ENCODE peak calls at places on chromosomes 16 and 17, in five cellular contexts. X, T, Z, A and N are unnamed samples.

GRCh38 chr16:474420-475122 is 49.1 kb downstream of the RAB11FIP3 start:
- ATAC-seq in T (no peak), Z (no peak), X (no peak), A (no peak), N (no peak)

GRCh38 chr16:77579283-77579985 is 142.9 kb upstream of the NUDT7 start:
- ATAC-seq in T (no peak), Z (no peak), A (no peak), X (no peak), N (no peak)

GRCh38 chr17:305090-305976 is 47.3 kb downstream of the RPH3AL start:
- ATAC-seq in X (peak; percentile 26), T (no peak), Z (no peak), A (peak; percentile 49), N (no peak)

GRCh38 chr17:46841561-46842379 is 9.6 kb upstream of the WNT9B start:
- ATAC-seq in T (peak; percentile 70), X (peak; percentile 25), A (peak; percentile 86), Z (no peak), N (peak; percentile 47)

GRCh38 chr16:12455287-12455798 is 348.3 kb downstream of the CPPED1 start:
- ATAC-seq in Z (peak; percentile 21), T (peak; percentile 77), X (peak; percentile 92), A (peak; percentile 98), N (peak; percentile 59)

GRCh38 chr16:31351937-31352315 is 3.0 kb upstream of the ITGAX start:
- ATAC-seq in X (no peak), Z (peak; percentile 18), T (no peak), A (no peak), N (peak; percentile 44)

GRCh38 chr17:40319651-40320550 is 10.9 kb downstream of the RARA start:
- ATAC-seq in T (no peak), X (no peak), Z (peak; percentile 12), A (no peak), N (no peak)

GRCh38 chr17:7351665-7352558 is at the start of gene KCTD11:
- ATAC-seq in A (peak; percentile 75), Z (peak; percentile 51), X (peak; percentile 54), T (peak; percentile 83), N (peak; percentile 72)

GRCh38 chr17:44211281-44212265 is 7.9 kb downstream of the UBTF start:
- ATAC-seq in A (peak; percentile 17), X (no peak), T (no peak), Z (no peak), N (no peak)

GRCh38 chr16:77937473-77938195 is 84.7 kb upstream of the CLEC3A start:
- ATAC-seq in Z (no peak), T (no peak), X (no peak), A (no peak), N (no peak)

GRCh38 chr16:24272379-24272778 is 16.2 kb downstream of the CACNG3 start:
- ATAC-seq in Z (no peak), T (no peak), X (no peak), A (no peak), N (no peak)

GRCh38 chr16:14669776-14670175 is 24.3 kb downstream of the PLA2G10 start:
- ATAC-seq in X (peak; percentile 37), T (peak; percentile 65), Z (no peak), A (peak; percentile 47), N (peak; percentile 23)

GRCh38 chr17:61362396-61362795 is 37.2 kb upstream of the TBX2 start:
- ATAC-seq in A (no peak), X (no peak), Z (no peak), T (no peak), N (no peak)

GRCh38 chr16:84763629-84764028 is 56.2 kb upstream of the CRISPLD2 start:
- ATAC-seq in Z (no peak), X (no peak), T (no peak), A (no peak), N (no peak)

GRCh38 chr16:56910654-56911539 is 21.0 kb upstream of the HERPUD1 start:
- ATAC-seq in A (no peak), T (peak; percentile 36), Z (no peak), X (peak; percentile 74), N (peak; percentile 88)